ENCODE peak calls at places on chromosomes 11 and 22, in ten cellular contexts. One of them, this sample, is unnamed.

GRCh38 chr22:30575011-30575671 is 676 bp upstream of the GAL3ST1 start:
- DNase-seq in psoas muscle: no peak
- DNase-seq in MCF 10A: no peak
- DNase-seq in H9: peak; percentile 53
- DNase-seq in mucosa of descending colon: no peak
- DNase-seq in PC-3: no peak
- DNase-seq in epithelial cell of esophagus: no peak
- DNase-seq in AG04450: peak; percentile 38
- DNase-seq in D721Med: no peak
- DNase-seq in choroid plexus epithelial cell: no peak
- DNase-seq in this sample: no peak

GRCh38 chr11:62466444-62466843 is 47.6 kb downstream of the SCGB1A1 start:
- DNase-seq in psoas muscle: no peak
- DNase-seq in MCF 10A: no peak
- DNase-seq in H9: no peak
- DNase-seq in mucosa of descending colon: no peak
- DNase-seq in PC-3: no peak
- DNase-seq in epithelial cell of esophagus: no peak
- DNase-seq in AG04450: no peak
- DNase-seq in D721Med: no peak
- DNase-seq in choroid plexus epithelial cell: no peak
- DNase-seq in this sample: no peak

GRCh38 chr11:114075891-114076441 is 16.5 kb downstream of the ZBTB16 start:
- DNase-seq in psoas muscle: peak; percentile 65
- DNase-seq in MCF 10A: no peak
- DNase-seq in H9: peak; percentile 71
- DNase-seq in mucosa of descending colon: no peak
- DNase-seq in PC-3: peak; percentile 51
- DNase-seq in epithelial cell of esophagus: peak; percentile 41
- DNase-seq in AG04450: no peak
- DNase-seq in D721Med: no peak
- DNase-seq in choroid plexus epithelial cell: peak; percentile 90
- DNase-seq in this sample: peak; percentile 69

GRCh38 chr11:43985386-43985752 is 42.9 kb downstream of the C11orf96 start:
- DNase-seq in psoas muscle: no peak
- DNase-seq in MCF 10A: no peak
- DNase-seq in H9: no peak
- DNase-seq in mucosa of descending colon: no peak
- DNase-seq in PC-3: no peak
- DNase-seq in epithelial cell of esophagus: no peak
- DNase-seq in AG04450: no peak
- DNase-seq in D721Med: no peak
- DNase-seq in choroid plexus epithelial cell: no peak
- DNase-seq in this sample: no peak

GRCh38 chr11:64827451-64827839 is 17.0 kb downstream of the CDC42BPG start:
- DNase-seq in psoas muscle: no peak
- DNase-seq in MCF 10A: no peak
- DNase-seq in H9: no peak
- DNase-seq in mucosa of descending colon: no peak
- DNase-seq in PC-3: no peak
- DNase-seq in epithelial cell of esophagus: no peak
- DNase-seq in AG04450: no peak
- DNase-seq in D721Med: no peak
- DNase-seq in choroid plexus epithelial cell: no peak
- DNase-seq in this sample: no peak

GRCh38 chr11:96614846-96615245 is 225.0 kb downstream of the JRKL start:
- DNase-seq in psoas muscle: no peak
- DNase-seq in MCF 10A: no peak
- DNase-seq in H9: no peak
- DNase-seq in mucosa of descending colon: no peak
- DNase-seq in PC-3: no peak
- DNase-seq in epithelial cell of esophagus: no peak
- DNase-seq in AG04450: no peak
- DNase-seq in D721Med: no peak
- DNase-seq in choroid plexus epithelial cell: no peak
- DNase-seq in this sample: no peak

GRCh38 chr11:66264893-66265292 is 3.5 kb upstream of the RAB1B start:
- DNase-seq in psoas muscle: no peak
- DNase-seq in MCF 10A: peak; percentile 33
- DNase-seq in H9: peak; percentile 85
- DNase-seq in mucosa of descending colon: no peak
- DNase-seq in PC-3: peak; percentile 41
- DNase-seq in epithelial cell of esophagus: peak; percentile 51
- DNase-seq in AG04450: no peak
- DNase-seq in D721Med: no peak
- DNase-seq in choroid plexus epithelial cell: no peak
- DNase-seq in this sample: peak; percentile 44

GRCh38 chr22:24806663-24807001 is 621 bp downstream of the SGSM1 start:
- DNase-seq in psoas muscle: no peak
- DNase-seq in MCF 10A: no peak
- DNase-seq in H9: no peak
- DNase-seq in mucosa of descending colon: peak; percentile 54
- DNase-seq in PC-3: no peak
- DNase-seq in epithelial cell of esophagus: no peak
- DNase-seq in AG04450: no peak
- DNase-seq in D721Med: no peak
- DNase-seq in choroid plexus epithelial cell: no peak
- DNase-seq in this sample: peak; percentile 12

GRCh38 chr11:66492161-66492865 is 12.1 kb downstream of the DPP3 start:
- DNase-seq in psoas muscle: no peak
- DNase-seq in MCF 10A: no peak
- DNase-seq in H9: no peak
- DNase-seq in mucosa of descending colon: no peak
- DNase-seq in PC-3: no peak
- DNase-seq in epithelial cell of esophagus: no peak
- DNase-seq in AG04450: no peak
- DNase-seq in D721Med: peak; percentile 99
- DNase-seq in choroid plexus epithelial cell: peak; percentile 52
- DNase-seq in this sample: no peak

GRCh38 chr11:44955019-44955738 is 4.5 kb upstream of the TP53I11 start:
- DNase-seq in psoas muscle: peak; percentile 73
- DNase-seq in MCF 10A: peak; percentile 39
- DNase-seq in H9: no peak
- DNase-seq in mucosa of descending colon: peak; percentile 84
- DNase-seq in PC-3: peak; percentile 46
- DNase-seq in epithelial cell of esophagus: peak; percentile 50
- DNase-seq in AG04450: peak; percentile 58
- DNase-seq in D721Med: no peak
- DNase-seq in choroid plexus epithelial cell: peak; percentile 82
- DNase-seq in this sample: no peak

GRCh38 chr11:62324738-62325556 is 12.3 kb upstream of the ASRGL1 start:
- DNase-seq in psoas muscle: no peak
- DNase-seq in MCF 10A: peak; percentile 24
- DNase-seq in H9: peak; percentile 89
- DNase-seq in mucosa of descending colon: no peak
- DNase-seq in PC-3: peak; percentile 66
- DNase-seq in epithelial cell of esophagus: peak; percentile 47
- DNase-seq in AG04450: no peak
- DNase-seq in D721Med: no peak
- DNase-seq in choroid plexus epithelial cell: peak; percentile 64
- DNase-seq in this sample: peak; percentile 68

GRCh38 chr11:76408171-76408965 is 27.2 kb downstream of the GVQW3 start:
- DNase-seq in psoas muscle: no peak
- DNase-seq in MCF 10A: no peak
- DNase-seq in H9: no peak
- DNase-seq in mucosa of descending colon: no peak
- DNase-seq in PC-3: no peak
- DNase-seq in epithelial cell of esophagus: no peak
- DNase-seq in AG04450: no peak
- DNase-seq in D721Med: no peak
- DNase-seq in choroid plexus epithelial cell: no peak
- DNase-seq in this sample: peak; percentile 42

GRCh38 chr22:17781319-17782031 is 7.2 kb upstream of the BID start:
- DNase-seq in psoas muscle: no peak
- DNase-seq in MCF 10A: peak; percentile 93
- DNase-seq in H9: no peak
- DNase-seq in mucosa of descending colon: peak; percentile 69
- DNase-seq in PC-3: peak; percentile 25
- DNase-seq in epithelial cell of esophagus: peak; percentile 93
- DNase-seq in AG04450: peak; percentile 72
- DNase-seq in D721Med: no peak
- DNase-seq in choroid plexus epithelial cell: peak; percentile 92
- DNase-seq in this sample: no peak

GRCh38 chr22:17782158-17782557 is 7.9 kb upstream of the BID start:
- DNase-seq in psoas muscle: no peak
- DNase-seq in MCF 10A: no peak
- DNase-seq in H9: no peak
- DNase-seq in mucosa of descending colon: peak; percentile 50
- DNase-seq in PC-3: no peak
- DNase-seq in epithelial cell of esophagus: no peak
- DNase-seq in AG04450: no peak
- DNase-seq in D721Med: no peak
- DNase-seq in choroid plexus epithelial cell: no peak
- DNase-seq in this sample: no peak

GRCh38 chr22:17779286-17780115 is 5.2 kb upstream of the BID start:
- DNase-seq in psoas muscle: no peak
- DNase-seq in MCF 10A: no peak
- DNase-seq in H9: no peak
- DNase-seq in mucosa of descending colon: no peak
- DNase-seq in PC-3: no peak
- DNase-seq in epithelial cell of esophagus: no peak
- DNase-seq in AG04450: no peak
- DNase-seq in D721Med: no peak
- DNase-seq in choroid plexus epithelial cell: no peak
- DNase-seq in this sample: no peak

GRCh38 chr22:17780116-17780740 is 6.0 kb upstream of the BID start:
- DNase-seq in psoas muscle: no peak
- DNase-seq in MCF 10A: no peak
- DNase-seq in H9: no peak
- DNase-seq in mucosa of descending colon: peak; percentile 46
- DNase-seq in PC-3: no peak
- DNase-seq in epithelial cell of esophagus: no peak
- DNase-seq in AG04450: no peak
- DNase-seq in D721Med: no peak
- DNase-seq in choroid plexus epithelial cell: peak; percentile 52
- DNase-seq in this sample: no peak

DNA sequence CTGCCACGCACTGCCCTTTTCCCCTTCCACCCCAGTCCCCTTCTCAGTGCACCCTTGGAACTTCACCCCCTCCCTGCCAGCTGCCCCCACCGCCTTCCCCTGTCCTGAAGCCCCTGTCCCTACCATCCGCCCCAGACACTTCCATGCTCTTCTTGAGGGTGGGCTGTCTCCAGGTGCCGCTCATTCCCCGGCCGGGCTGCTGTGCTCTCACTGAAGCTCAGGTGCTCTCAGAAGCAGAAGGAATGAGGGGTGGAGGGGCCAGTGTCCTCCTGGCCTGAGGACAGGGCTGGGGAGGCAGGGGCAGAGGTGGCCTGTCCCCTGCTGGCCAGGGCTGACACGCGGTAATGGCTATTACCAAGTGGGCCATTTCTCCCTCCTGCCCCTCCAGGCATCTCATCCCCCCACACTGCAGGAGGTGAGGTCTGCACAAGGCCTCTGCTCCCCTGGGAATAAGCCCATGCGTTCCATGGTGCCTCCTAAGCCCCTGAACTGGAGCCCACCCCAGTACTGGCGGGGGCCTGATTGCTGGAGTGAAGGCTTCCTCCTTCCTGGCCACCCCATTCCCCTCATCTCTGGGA is 6.6 kb upstream of the BID start:
- DNase-seq in psoas muscle: no peak
- DNase-seq in MCF 10A: no peak
- DNase-seq in H9: no peak
- DNase-seq in mucosa of descending colon: no peak
- DNase-seq in PC-3: no peak
- DNase-seq in epithelial cell of esophagus: no peak
- DNase-seq in AG04450: no peak
- DNase-seq in D721Med: no peak
- DNase-seq in choroid plexus epithelial cell: no peak
- DNase-seq in this sample: no peak
- TF ChIP-seq CTCF in psoas muscle: no peak
- TF ChIP-seq CTCF in MCF 10A: no peak
- TF ChIP-seq CTCF in H9: no peak
- TF ChIP-seq CTCF in mucosa of descending colon: no peak
- TF ChIP-seq CTCF in PC-3: no peak
- TF ChIP-seq CTCF in epithelial cell of esophagus: no peak
- TF ChIP-seq CTCF in AG04450: no peak
- TF ChIP-seq CTCF in D721Med: no peak
- TF ChIP-seq CTCF in choroid plexus epithelial cell: no peak
- TF ChIP-seq CTCF in this sample: no peak

GRCh38 chr11:32430586-32431357 is 4.6 kb downstream of the WT1 start:
- DNase-seq in psoas muscle: no peak
- DNase-seq in MCF 10A: no peak
- DNase-seq in H9: peak; percentile 76
- DNase-seq in mucosa of descending colon: no peak
- DNase-seq in PC-3: no peak
- DNase-seq in epithelial cell of esophagus: no peak
- DNase-seq in AG04450: no peak
- DNase-seq in D721Med: no peak
- DNase-seq in choroid plexus epithelial cell: no peak
- DNase-seq in this sample: peak; percentile 71
- TF ChIP-seq CTCF in psoas muscle: no peak
- TF ChIP-seq CTCF in MCF 10A: no peak
- TF ChIP-seq CTCF in H9: peak; percentile 65
- TF ChIP-seq CTCF in mucosa of descending colon: no peak
- TF ChIP-seq CTCF in PC-3: no peak
- TF ChIP-seq CTCF in epithelial cell of esophagus: no peak
- TF ChIP-seq CTCF in AG04450: peak; percentile 10
- TF ChIP-seq CTCF in D721Med: no peak
- TF ChIP-seq CTCF in choroid plexus epithelial cell: peak; percentile 28
- TF ChIP-seq CTCF in this sample: peak; percentile 42

GRCh38 chr22:21022955-21023614 is 8.1 kb downstream of the P2RX6 start:
- DNase-seq in psoas muscle: no peak
- DNase-seq in MCF 10A: no peak
- DNase-seq in H9: no peak
- DNase-seq in mucosa of descending colon: no peak
- DNase-seq in PC-3: no peak
- DNase-seq in epithelial cell of esophagus: no peak
- DNase-seq in AG04450: no peak
- DNase-seq in D721Med: no peak
- DNase-seq in choroid plexus epithelial cell: no peak
- DNase-seq in this sample: no peak
- TF ChIP-seq CTCF in psoas muscle: no peak
- TF ChIP-seq CTCF in MCF 10A: peak; percentile 9
- TF ChIP-seq CTCF in H9: peak; percentile 34
- TF ChIP-seq CTCF in mucosa of descending colon: no peak
- TF ChIP-seq CTCF in PC-3: no peak
- TF ChIP-seq CTCF in epithelial cell of esophagus: no peak
- TF ChIP-seq CTCF in AG04450: peak; percentile 3
- TF ChIP-seq CTCF in D721Med: no peak
- TF ChIP-seq CTCF in choroid plexus epithelial cell: no peak
- TF ChIP-seq CTCF in this sample: no peak

DNA sequence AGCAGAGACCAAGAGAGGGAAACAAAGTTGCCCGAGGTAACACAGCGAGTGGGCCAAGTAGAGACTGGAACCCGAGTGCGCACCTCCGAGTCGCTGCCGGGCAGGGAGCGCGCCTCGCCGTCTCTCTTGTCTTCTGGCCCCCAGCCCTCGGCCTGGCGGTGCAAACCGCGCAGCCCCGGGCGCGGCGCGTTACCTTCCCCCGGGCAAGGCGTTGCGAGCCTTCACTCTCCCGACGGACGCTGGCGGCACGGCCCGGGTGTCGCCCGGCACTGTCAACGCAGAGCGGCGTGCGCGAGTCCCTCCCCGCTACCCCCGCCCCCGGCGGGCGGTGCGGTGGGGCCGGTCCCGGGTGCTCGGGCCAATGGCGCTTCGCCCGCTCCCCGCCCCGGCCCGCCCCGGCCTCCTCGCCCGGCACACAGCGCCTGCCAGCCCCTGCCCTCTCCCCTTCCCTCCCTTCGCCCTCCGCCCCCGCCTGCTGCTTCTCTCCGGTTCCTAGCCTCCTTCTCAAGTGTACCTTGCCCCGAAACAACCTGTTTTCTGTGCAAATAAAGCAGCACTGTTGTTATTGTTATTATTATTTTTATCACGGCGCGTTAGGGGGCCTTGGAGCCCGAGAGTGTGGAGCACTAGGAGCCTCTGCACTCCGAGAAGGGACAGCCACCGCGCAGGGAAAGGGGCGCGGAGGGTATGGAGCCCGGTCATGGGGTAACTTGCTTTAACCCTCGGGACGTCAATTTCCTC is at the start of gene SYTL2:
- DNase-seq in psoas muscle: peak; percentile 74
- DNase-seq in MCF 10A: peak; percentile 67
- DNase-seq in H9: peak; percentile 82
- DNase-seq in mucosa of descending colon: peak; percentile 90
- DNase-seq in PC-3: peak; percentile 85
- DNase-seq in epithelial cell of esophagus: peak; percentile 72
- DNase-seq in AG04450: no peak
- DNase-seq in D721Med: peak; percentile 57
- DNase-seq in choroid plexus epithelial cell: no peak
- DNase-seq in this sample: peak; percentile 81
- TF ChIP-seq CTCF in psoas muscle: peak; percentile 8
- TF ChIP-seq CTCF in MCF 10A: no peak
- TF ChIP-seq CTCF in H9: no peak
- TF ChIP-seq CTCF in mucosa of descending colon: no peak
- TF ChIP-seq CTCF in PC-3: no peak
- TF ChIP-seq CTCF in epithelial cell of esophagus: no peak
- TF ChIP-seq CTCF in AG04450: no peak
- TF ChIP-seq CTCF in D721Med: no peak
- TF ChIP-seq CTCF in choroid plexus epithelial cell: no peak
- TF ChIP-seq CTCF in this sample: no peak